ENCODE peak calls at places on chromosomes 13 and 19, in four cellular contexts. One of them, this sample, is unnamed.

GRCh38 chr13:73449258-73449657 is 390.5 kb downstream of the KLF5 start:
- DNase-seq in mesendoderm: no peak
- DNase-seq in HCT116: no peak
- DNase-seq in GM23248: no peak
- DNase-seq in this sample: no peak

GRCh38 chr19:17626456-17626855 is 61.7 kb downstream of the UNC13A start:
- DNase-seq in HCT116: no peak
- DNase-seq in GM23248: no peak
- DNase-seq in mesendoderm: no peak
- DNase-seq in this sample: no peak

GRCh38 chr19:19214892-19215291 is 3.1 kb downstream of the NCAN start:
- DNase-seq in mesendoderm: peak; percentile 83
- DNase-seq in HCT116: no peak
- DNase-seq in GM23248: peak; percentile 56
- DNase-seq in this sample: peak; percentile 54

GRCh38 chr13:74730556-74731331 is 596.5 kb upstream of the KLF12 start:
- DNase-seq in mesendoderm: peak; percentile 16
- DNase-seq in HCT116: no peak
- DNase-seq in GM23248: no peak
- DNase-seq in this sample: no peak

GRCh38 chr13:33075996-33076395 is 59.8 kb downstream of the KL start:
- DNase-seq in HCT116: no peak
- DNase-seq in GM23248: no peak
- DNase-seq in mesendoderm: no peak
- DNase-seq in this sample: no peak

GRCh38 chr13:79404361-79404760 is 1.7 kb downstream of the RBM26 start:
- DNase-seq in mesendoderm: no peak
- DNase-seq in GM23248: no peak
- DNase-seq in HCT116: no peak
- DNase-seq in this sample: peak; percentile 14

GRCh38 chr19:13057147-13057572 is 45.5 kb downstream of the LYL1 start:
- DNase-seq in mesendoderm: no peak
- DNase-seq in HCT116: no peak
- DNase-seq in GM23248: no peak
- DNase-seq in this sample: no peak

GRCh38 chr13:30464496-30465351 is 1.0 kb downstream of the HMGB1 start:
- DNase-seq in GM23248: peak; percentile 91
- DNase-seq in mesendoderm: peak; percentile 82
- DNase-seq in HCT116: no peak
- DNase-seq in this sample: peak; percentile 85

GRCh38 chr19:33864311-33864850 is 67.7 kb downstream of the KCTD15 start:
- DNase-seq in GM23248: no peak
- DNase-seq in HCT116: no peak
- DNase-seq in mesendoderm: no peak
- DNase-seq in this sample: no peak

GRCh38 chr19:10961763-10962536 is 1.1 kb downstream of the SMARCA4 start:
- DNase-seq in mesendoderm: peak; percentile 37
- DNase-seq in HCT116: no peak
- DNase-seq in GM23248: peak; percentile 45
- DNase-seq in this sample: peak; percentile 42

GRCh38 chr19:49741210-49741844 is 21.8 kb downstream of the TSKS start:
- DNase-seq in GM23248: no peak
- DNase-seq in HCT116: no peak
- DNase-seq in mesendoderm: no peak
- DNase-seq in this sample: no peak

GRCh38 chr13:66405908-66406802 is 824.0 kb downstream of the PCDH9 start:
- DNase-seq in mesendoderm: no peak
- DNase-seq in HCT116: no peak
- DNase-seq in GM23248: no peak
- DNase-seq in this sample: peak; percentile 59

GRCh38 chr19:3793799-3794198 is 7.6 kb upstream of the MATK start:
- DNase-seq in HCT116: no peak
- DNase-seq in GM23248: no peak
- DNase-seq in mesendoderm: no peak
- DNase-seq in this sample: no peak

GRCh38 chr13:75132800-75133695 is 348.9 kb downstream of the TBC1D4 start:
- DNase-seq in GM23248: no peak
- DNase-seq in HCT116: no peak
- DNase-seq in mesendoderm: peak; percentile 16
- DNase-seq in this sample: no peak

GRCh38 chr19:17615889-17616685 is 60.6 kb downstream of the COLGALT1 start:
- DNase-seq in GM23248: peak; percentile 16
- DNase-seq in mesendoderm: peak; percentile 14
- DNase-seq in HCT116: no peak
- DNase-seq in this sample: no peak

GRCh38 chr19:1241417-1242095 is at the start of gene ATP5F1D:
- DNase-seq in mesendoderm: peak; percentile 96
- DNase-seq in HCT116: no peak
- DNase-seq in GM23248: peak; percentile 98
- DNase-seq in this sample: peak; percentile 97

GRCh38 chr19:572891-573825 is 762 bp downstream of the BSG start:
- DNase-seq in mesendoderm: peak; percentile 74
- DNase-seq in GM23248: peak; percentile 82
- DNase-seq in HCT116: no peak
- DNase-seq in this sample: peak; percentile 80

GRCh38 chr13:110298566-110299321 is 8.2 kb downstream of the COL4A1 start:
- DNase-seq in mesendoderm: peak; percentile 72
- DNase-seq in GM23248: no peak
- DNase-seq in HCT116: no peak
- DNase-seq in this sample: peak; percentile 65

GRCh38 chr19:41908724-41909464 is 19.4 kb downstream of the ERFL start:
- DNase-seq in HCT116: no peak
- DNase-seq in GM23248: no peak
- DNase-seq in mesendoderm: no peak
- DNase-seq in this sample: no peak

GRCh38 chr19:55297267-55297666 is 13.5 kb downstream of the BRSK1 start:
- DNase-seq in GM23248: no peak
- DNase-seq in mesendoderm: no peak
- DNase-seq in HCT116: no peak
- DNase-seq in this sample: no peak

GRCh38 chr19:13092608-13093260 is 9.9 kb downstream of the LYL1 start:
- DNase-seq in GM23248: peak; percentile 47
- DNase-seq in mesendoderm: no peak
- DNase-seq in HCT116: no peak
- DNase-seq in this sample: no peak

GRCh38 chr19:2254052-2254872 is 2.0 kb downstream of the JSRP1 start:
- DNase-seq in HCT116: no peak
- DNase-seq in GM23248: peak; percentile 28
- DNase-seq in mesendoderm: peak; percentile 84
- DNase-seq in this sample: peak; percentile 66

GRCh38 chr19:54463531-54464043 is at the start of gene LENG9:
- DNase-seq in HCT116: peak; percentile 99
- DNase-seq in mesendoderm: peak; percentile 100
- DNase-seq in GM23248: peak; percentile 100
- DNase-seq in this sample: peak; percentile 100

GRCh38 chr13:82848766-82849165 is 1033.5 kb downstream of the SLITRK1 start:
- DNase-seq in HCT116: no peak
- DNase-seq in mesendoderm: no peak
- DNase-seq in GM23248: no peak
- DNase-seq in this sample: no peak

GRCh38 chr19:15449620-15450527 is at the start of gene WIZ:
- DNase-seq in mesendoderm: peak; percentile 73
- DNase-seq in HCT116: no peak
- DNase-seq in GM23248: peak; percentile 87
- DNase-seq in this sample: peak; percentile 84

GRCh38 chr19:995051-995827 is 5.0 kb upstream of the GRIN3B start:
- DNase-seq in GM23248: no peak
- DNase-seq in mesendoderm: no peak
- DNase-seq in HCT116: no peak
- DNase-seq in this sample: no peak

GRCh38 chr19:45485301-45486077 is 11.4 kb downstream of the RTN2 start:
- DNase-seq in HCT116: peak; percentile 91
- DNase-seq in mesendoderm: peak; percentile 97
- DNase-seq in GM23248: peak; percentile 98
- DNase-seq in this sample: peak; percentile 99

GRCh38 chr13:99377641-99378040 is 70.4 kb upstream of the GPR183 start:
- DNase-seq in GM23248: no peak
- DNase-seq in HCT116: no peak
- DNase-seq in mesendoderm: no peak
- DNase-seq in this sample: no peak

GRCh38 chr13:78603240-78603947 is at the start of gene POU4F1:
- DNase-seq in HCT116: no peak
- DNase-seq in GM23248: no peak
- DNase-seq in mesendoderm: peak; percentile 88
- DNase-seq in this sample: no peak

GRCh38 chr13:24613755-24614154 is 66.5 kb upstream of the ATP12A start:
- DNase-seq in HCT116: no peak
- DNase-seq in GM23248: no peak
- DNase-seq in mesendoderm: no peak
- DNase-seq in this sample: no peak

GRCh38 chr19:55647732-55648656 is at the start of gene CCDC106:
- DNase-seq in mesendoderm: peak; percentile 87
- DNase-seq in GM23248: peak; percentile 75
- DNase-seq in HCT116: no peak
- DNase-seq in this sample: peak; percentile 86

GRCh38 chr19:991932-992669 is 8.0 kb downstream of the WDR18 start:
- DNase-seq in HCT116: no peak
- DNase-seq in GM23248: no peak
- DNase-seq in mesendoderm: no peak
- DNase-seq in this sample: no peak

GRCh38 chr13:48320906-48321510 is 17.5 kb downstream of the RB1 start:
- DNase-seq in GM23248: no peak
- DNase-seq in HCT116: no peak
- DNase-seq in mesendoderm: no peak
- DNase-seq in this sample: no peak

GRCh38 chr19:18379803-18380747 is 5.9 kb upstream of the GDF15 start:
- DNase-seq in GM23248: peak; percentile 98
- DNase-seq in HCT116: peak; percentile 93
- DNase-seq in mesendoderm: peak; percentile 83
- DNase-seq in this sample: no peak

GRCh38 chr19:6723108-6723618 is 2.7 kb upstream of the C3 start:
- DNase-seq in mesendoderm: peak; percentile 63
- DNase-seq in GM23248: peak; percentile 61
- DNase-seq in HCT116: no peak
- DNase-seq in this sample: peak; percentile 73

GRCh38 chr19:3979289-3979673 is 6.0 kb downstream of the EEF2 start:
- DNase-seq in mesendoderm: no peak
- DNase-seq in GM23248: peak; percentile 27
- DNase-seq in HCT116: no peak
- DNase-seq in this sample: no peak

GRCh38 chr19:6002591-6002990 is 24.7 kb upstream of the RANBP3 start:
- DNase-seq in mesendoderm: no peak
- DNase-seq in HCT116: no peak
- DNase-seq in GM23248: no peak
- DNase-seq in this sample: no peak

GRCh38 chr13:71877280-71877653 is 10.3 kb upstream of the DACH1 start:
- DNase-seq in mesendoderm: peak; percentile 81
- DNase-seq in HCT116: no peak
- DNase-seq in GM23248: no peak
- DNase-seq in this sample: no peak

GRCh38 chr13:90622547-90622946 is 724.9 kb upstream of the MIR17HG start:
- DNase-seq in GM23248: peak; percentile 54
- DNase-seq in mesendoderm: no peak
- DNase-seq in HCT116: no peak
- DNase-seq in this sample: peak; percentile 4

DNA sequence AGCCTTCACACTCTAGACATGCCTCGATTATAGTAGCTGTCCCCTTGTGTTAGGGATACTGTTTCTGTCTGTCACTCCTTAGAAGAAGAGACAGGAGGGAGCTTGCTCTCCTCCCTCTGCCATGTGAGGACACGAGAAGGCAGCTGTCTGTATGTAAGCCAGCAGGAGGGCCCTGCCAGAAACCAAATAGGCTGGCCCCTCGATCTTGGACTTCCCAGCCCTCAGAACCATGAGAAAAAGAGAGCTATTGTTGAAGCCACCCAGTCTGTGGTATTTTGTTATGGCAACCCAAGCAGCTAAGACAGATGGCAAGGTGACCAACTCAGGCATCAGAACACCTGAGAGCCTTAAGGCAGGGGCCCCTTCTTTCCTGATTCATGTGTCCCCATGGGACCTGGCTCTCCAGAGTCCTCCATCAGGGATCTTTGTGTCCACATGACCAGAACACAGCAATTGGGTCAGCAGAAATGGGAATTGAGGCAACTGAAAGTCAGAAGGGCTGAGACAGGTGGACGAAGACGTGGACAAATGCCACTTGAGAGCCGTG is 65.6 kb upstream of the NPAS1 start:
- DNase-seq in GM23248: no peak
- DNase-seq in HCT116: no peak
- DNase-seq in mesendoderm: no peak
- DNase-seq in this sample: no peak
- H3K9ac ChIP-seq in GM23248: no peak overlapping the region
- H3K9ac ChIP-seq in HCT116: no peak overlapping the region
- H3K9ac ChIP-seq in mesendoderm: no peak overlapping the region
- H3K9ac ChIP-seq in this sample: no peak overlapping the region

GRCh38 chr13:112966776-112967175 is 2.2 kb upstream of the MCF2L start:
- DNase-seq in GM23248: no peak
- DNase-seq in HCT116: no peak
- DNase-seq in mesendoderm: no peak
- DNase-seq in this sample: no peak
- H3K27me3 ChIP-seq in GM23248: peaks cover 65% of the 10 kb centered on the region
- H3K27me3 ChIP-seq in HCT116: no peaks in the 10 kb centered on the region
- H3K27me3 ChIP-seq in mesendoderm: no peaks in the 10 kb centered on the region
- H3K27me3 ChIP-seq in this sample: peaks cover 70% of the 10 kb centered on the region

GRCh38 chr19:46614114-46614701 is 10.7 kb downstream of the PTGIR start:
- DNase-seq in GM23248: peak; percentile 84
- DNase-seq in HCT116: peak; percentile 63
- DNase-seq in mesendoderm: peak; percentile 80
- DNase-seq in this sample: peak; percentile 92
- H3K4me1 ChIP-seq in GM23248: peaks cover 28% of the 10 kb centered on the region
- H3K4me1 ChIP-seq in HCT116: no peaks in the 10 kb centered on the region
- H3K4me1 ChIP-seq in mesendoderm: no peaks in the 10 kb centered on the region
- H3K4me1 ChIP-seq in this sample: peaks cover 21% of the 10 kb centered on the region

DNA sequence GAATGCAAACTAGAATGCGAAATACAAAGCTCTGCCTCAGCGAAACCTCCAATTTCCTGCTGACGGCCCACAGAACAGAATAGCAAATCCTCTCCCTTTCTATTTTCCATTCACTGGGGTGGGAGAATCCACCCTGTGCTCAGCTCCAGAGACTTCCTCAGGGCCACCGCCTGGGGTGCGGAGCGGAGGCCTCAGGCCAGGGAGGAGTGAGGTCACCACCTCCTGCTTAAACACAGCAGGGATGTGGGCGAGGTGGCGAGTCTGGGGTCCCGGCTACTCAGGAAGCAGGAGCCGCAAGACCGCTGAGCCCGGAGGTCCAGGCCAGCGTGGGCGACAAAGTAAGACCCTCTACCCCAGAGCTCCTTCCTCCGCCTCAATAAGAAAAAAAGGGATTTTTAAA is 666 bp upstream of the ZNF320 start:
- DNase-seq in GM23248: peak; percentile 13
- DNase-seq in HCT116: no peak
- DNase-seq in mesendoderm: peak; percentile 71
- DNase-seq in this sample: no peak
- H3K9ac ChIP-seq in GM23248: peak overlapping the region; percentile 90
- H3K9ac ChIP-seq in HCT116: no peak overlapping the region
- H3K9ac ChIP-seq in mesendoderm: peak overlapping the region; percentile 28
- H3K9ac ChIP-seq in this sample: peak overlapping the region; percentile 97

GRCh38 chr13:107873908-107874307 is 341.4 kb downstream of the LIG4 start:
- DNase-seq in HCT116: no peak
- DNase-seq in GM23248: peak; percentile 18
- DNase-seq in mesendoderm: no peak
- DNase-seq in this sample: no peak

GRCh38 chr13:107870400-107870799 is 344.9 kb downstream of the LIG4 start:
- DNase-seq in HCT116: no peak
- DNase-seq in GM23248: no peak
- DNase-seq in mesendoderm: no peak
- DNase-seq in this sample: no peak

GRCh38 chr13:107874456-107874855 is 340.9 kb downstream of the LIG4 start:
- DNase-seq in mesendoderm: no peak
- DNase-seq in GM23248: no peak
- DNase-seq in HCT116: no peak
- DNase-seq in this sample: no peak
- H3K27me3 ChIP-seq in mesendoderm: no peaks in the 10 kb centered on the region
- H3K27me3 ChIP-seq in GM23248: peaks cover 7% of the 10 kb centered on the region
- H3K27me3 ChIP-seq in HCT116: no peaks in the 10 kb centered on the region
- H3K27me3 ChIP-seq in this sample: peaks cover 11% of the 10 kb centered on the region